ENCODE peak calls at places on chromosomes 16 and 17, in eight cellular contexts. Z, C, X, U, G, M, W and V are unnamed samples.
A peak's percentile ranks its signal among the peaks of the same experiment; 100 is the strongest.

GRCh38 chr16:58639836-58640235 is 10.2 kb upstream of the CNOT1 start:
- DNase-seq in Z (no peak), C (no peak), X (no peak), U (no peak), G (no peak), M (no peak), W (no peak), V (no peak)

GRCh38 chr16:676565-677297 is 1.3 kb downstream of the RHBDL1 start:
- DNase-seq in Z (no peak), C (no peak), X (no peak), U (no peak), G (no peak), M (no peak), W (peak; percentile 23), V (no peak)

GRCh38 chr16:70777496-70777895 is 23.5 kb downstream of the VAC14 start:
- DNase-seq in Z (no peak), C (no peak), X (no peak), U (no peak), G (no peak), M (no peak), W (no peak), V (no peak)

GRCh38 chr16:27720731-27721547 is 171.0 kb downstream of the KATNIP start:
- DNase-seq in Z (no peak), C (no peak), X (no peak), U (no peak), G (peak; percentile 61), M (no peak), W (no peak), V (no peak)

GRCh38 chr16:67029249-67030096 is 524 bp downstream of the CBFB start:
- DNase-seq in Z (no peak), C (peak; percentile 53), X (peak; percentile 62), U (peak; percentile 23), G (peak; percentile 51), M (no peak), W (peak; percentile 41), V (peak; percentile 25)

GRCh38 chr17:74380086-74380958 is 13.0 kb downstream of the GPR142 start:
- DNase-seq in Z (no peak), C (no peak), X (peak; percentile 56), U (no peak), G (no peak), M (peak; percentile 34), W (no peak), V (peak; percentile 89)

GRCh38 chr17:63529711-63530556 is 6.8 kb downstream of the KCNH6 start:
- DNase-seq in Z (no peak), C (no peak), X (no peak), U (no peak), G (no peak), M (no peak), W (no peak), V (no peak)

GRCh38 chr17:59180626-59181025 is 25.1 kb downstream of the PRR11 start:
- DNase-seq in Z (no peak), C (no peak), X (no peak), U (no peak), G (no peak), M (no peak), W (no peak), V (no peak)

GRCh38 chr16:5025171-5025632 is 8.5 kb downstream of the NAGPA start:
- DNase-seq in Z (no peak), C (peak; percentile 55), X (no peak), U (peak; percentile 26), G (peak; percentile 48), M (no peak), W (no peak), V (no peak)

GRCh38 chr17:17975441-17975840 is 2.8 kb downstream of the DRC3 start:
- DNase-seq in Z (no peak), C (no peak), X (no peak), U (no peak), G (no peak), M (no peak), W (no peak), V (no peak)

GRCh38 chr17:41528959-41529353 is 848 bp upstream of the KRT19 start:
- DNase-seq in Z (no peak), C (no peak), X (no peak), U (no peak), G (no peak), M (no peak), W (no peak), V (no peak)

GRCh38 chr16:84885024-84885910 is 65.5 kb downstream of the CRISPLD2 start:
- DNase-seq in Z (no peak), C (no peak), X (no peak), U (peak; percentile 51), G (peak; percentile 44), M (no peak), W (no peak), V (no peak)

GRCh38 chr17:57566724-57567123 is 178.4 kb downstream of the CCDC182 start:
- DNase-seq in Z (no peak), C (no peak), X (no peak), U (no peak), G (no peak), M (no peak), W (no peak), V (no peak)

GRCh38 chr16:19285431-19285830 is at the start of gene CLEC19A:
- DNase-seq in Z (no peak), C (no peak), X (no peak), U (no peak), G (no peak), M (no peak), W (no peak), V (no peak)

GRCh38 chr17:81558941-81559806 is 7.0 kb upstream of the FAAP100 start:
- DNase-seq in Z (no peak), C (no peak), X (no peak), U (no peak), G (no peak), M (no peak), W (no peak), V (no peak)